ENCODE peak calls at places on chromosomes 6 and 20, in seven cellular contexts. H is endothelial cell of umbilical vein, V is transverse colon, N is body of pancreas, F is HCT116, B is testis, Y is uterus. X is an unnamed sample. For H3K9me3, the result is how much of the 10 kb centered on the place peaks cover.

GRCh38 chr20:41261260-41261659 is 56.3 kb downstream of the ZHX3 start:
- DNase-seq in H (peak), V (no peak), N (no peak), F (no peak), B (no peak), Y (no peak), X (no peak)

GRCh38 chr20:1299522-1299921 is 29.4 kb downstream of the SDCBP2 start:
- DNase-seq in H (no peak), V (no peak), N (no peak), F (peak), B (no peak), Y (no peak), X (no peak)

GRCh38 chr20:58622671-58623578 is 28.2 kb upstream of the STX16 start:
- DNase-seq in H (no peak), V (no peak), N (no peak), F (no peak), B (no peak), Y (no peak), X (no peak)

GRCh38 chr20:47857142-47857993 is 72.1 kb upstream of the SULF2 start:
- DNase-seq in H (no peak), V (no peak), N (no peak), F (no peak), B (no peak), Y (peak), X (no peak)

GRCh38 chr20:5141615-5142014 is 14.8 kb downstream of the CDS2 start:
- DNase-seq in H (no peak), V (no peak), N (no peak), F (no peak), B (no peak), Y (no peak), X (no peak)

GRCh38 chr20:3251806-3252205 is 12.8 kb upstream of the SLC4A11 start:
- DNase-seq in H (no peak), V (no peak), N (no peak), F (no peak), B (peak), Y (no peak), X (no peak)

GRCh38 chr6:71537717-71538116 is 249.1 kb downstream of the OGFRL1 start:
- DNase-seq in H (no peak), V (no peak), N (no peak), F (no peak), B (no peak), Y (no peak), X (no peak)

GRCh38 chr6:143962644-143962929 is 45.5 kb downstream of the PLAGL1 start:
- DNase-seq in H (peak), V (no peak), N (no peak), F (no peak), B (peak), Y (peak), X (no peak)

GRCh38 chr20:32521780-32522524 is 63.2 kb downstream of the NOL4L start:
- DNase-seq in H (peak), V (peak), N (peak), F (peak), B (peak), Y (peak), X (no peak)

GRCh38 chr6:113457751-113458150 is 399.4 kb upstream of the MARCKS start:
- DNase-seq in H (no peak), V (no peak), N (no peak), F (no peak), B (no peak), Y (no peak), X (no peak)

GRCh38 chr20:54021446-54022235 is 48.8 kb downstream of the BCAS1 start:
- DNase-seq in H (no peak), V (no peak), N (no peak), F (no peak), B (no peak), Y (no peak), X (no peak)

GRCh38 chr6:84866715-84867114 is 102.3 kb upstream of the TBX18 start:
- DNase-seq in H (no peak), V (no peak), N (no peak), F (no peak), B (no peak), Y (no peak), X (no peak)

GRCh38 chr6:36676142-36677058 is 2.1 kb upstream of the CDKN1A start:
- DNase-seq in H (peak), V (no peak), N (no peak), F (no peak), B (no peak), Y (no peak), X (no peak)

GRCh38 chr20:2873747-2874041 is 413 bp downstream of the PTPRA start:
- DNase-seq in H (peak), V (peak), N (peak), F (no peak), B (peak), Y (peak), X (no peak)

GRCh38 chr6:160121558-160121957 is at the start of gene SLC22A1:
- DNase-seq in H (no peak), V (no peak), N (no peak), F (no peak), B (no peak), Y (no peak), X (no peak)

GRCh38 chr6:56902551-56903464 is 52.1 kb upstream of the BEND6 start:
- DNase-seq in H (peak), V (no peak), N (no peak), F (no peak), B (peak), Y (peak), X (no peak)

GRCh38 chr6:3849681-3850450 is 693 bp downstream of the FAM50B start:
- DNase-seq in H (peak), V (peak), N (peak), F (no peak), B (peak), Y (peak), X (no peak)

GRCh38 chr6:27505209-27506027 is 32.5 kb upstream of the ZNF184 start:
- DNase-seq in H (peak), V (peak), N (peak), F (peak), B (peak), Y (peak), X (no peak)

GRCh38 chr20:57313230-57313629 is 16.4 kb upstream of the SPO11 start:
- DNase-seq in H (no peak), V (no peak), N (no peak), F (no peak), B (no peak), Y (no peak), X (no peak)

GRCh38 chr6:169966312-169967181 is 215.1 kb downstream of the ERMARD start:
- DNase-seq in H (no peak), V (peak), N (no peak), F (no peak), B (no peak), Y (no peak), X (peak)

DNA sequence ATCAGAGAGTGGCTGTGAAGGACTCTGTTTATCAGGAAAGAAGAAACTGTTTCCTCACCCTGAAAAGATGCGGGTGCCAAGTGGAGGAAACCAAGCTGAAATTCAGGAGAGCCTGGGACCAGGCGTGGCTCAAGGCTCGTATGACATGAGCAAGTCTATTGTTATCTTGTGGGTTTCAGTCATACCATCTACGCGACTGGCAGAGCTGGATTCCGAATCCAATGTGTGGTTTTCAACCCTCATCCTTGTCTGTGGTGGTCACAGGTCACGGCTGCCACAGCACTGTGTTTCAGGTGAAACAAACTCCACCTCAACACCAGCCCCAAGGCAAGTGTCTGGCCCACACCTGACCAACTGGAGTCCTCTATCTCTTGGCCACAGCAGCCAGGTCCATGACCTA is 9.1 kb downstream of the MC3R start:
- DNase-seq in H (no peak), V (no peak), N (no peak), F (no peak), B (no peak), Y (no peak), X (peak)
- H3K9me3 ChIP-seq in H (under half), V (under half), N (under half), F (under half), B (under half), Y (under half), X (under half)

GRCh38 chr6:41789937-41790502 is 2.5 kb downstream of the TOMM6 start:
- DNase-seq in H (no peak), V (no peak), N (no peak), F (no peak), B (no peak), Y (no peak), X (no peak)
- TF ChIP-seq POLR2A in H (no peak), V (no peak), N (no peak), F (no peak), B (no peak), Y (no peak), X (no peak)

GRCh38 chr20:46501961-46502360 is 11.4 kb downstream of the ZNF334 start:
- DNase-seq in H (no peak), V (no peak), N (no peak), F (no peak), B (no peak), Y (no peak), X (no peak)
- H3K9me3 ChIP-seq in H (under half), V (under half), N (under half), F (under half), B (under half), Y (under half), X (under half)

DNA sequence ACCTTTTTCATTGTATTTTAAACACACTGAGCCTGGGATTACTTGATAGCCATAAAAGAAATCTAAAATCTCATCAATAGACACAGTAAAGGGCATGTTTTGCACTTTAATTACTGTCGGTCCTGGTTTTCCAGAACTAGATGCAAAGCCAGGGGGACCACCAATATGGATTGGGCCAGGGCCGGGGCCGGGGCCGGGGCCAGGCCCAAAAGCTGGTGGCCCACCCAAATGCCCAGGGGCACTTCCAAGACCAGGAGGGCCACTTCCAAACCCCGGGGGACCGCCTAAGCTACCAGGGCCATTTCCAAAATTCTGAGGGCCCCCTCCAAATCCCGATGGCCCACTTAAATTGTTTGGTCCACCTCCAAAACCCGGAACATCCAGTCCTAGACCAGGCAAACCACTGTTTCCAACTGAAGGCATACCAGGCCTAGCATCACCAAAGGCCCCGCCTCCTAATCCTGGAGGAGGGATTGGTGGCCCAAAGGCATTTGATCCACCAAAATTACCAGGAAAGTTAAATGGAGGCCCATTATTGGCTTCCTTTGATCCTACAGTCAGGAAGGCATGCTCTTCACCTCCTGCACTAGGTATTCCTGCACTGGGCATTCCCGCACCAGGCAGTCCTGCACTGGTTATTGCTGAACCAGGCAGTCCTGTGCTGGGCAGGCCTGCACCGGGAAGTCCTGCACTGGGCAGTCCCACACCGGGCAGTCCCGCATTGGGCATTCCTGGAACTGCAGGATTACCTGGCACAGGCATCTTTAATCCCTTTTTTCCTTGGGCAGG is 11.9 kb downstream of the CPNE1 start:
- DNase-seq in H (no peak), V (no peak), N (no peak), F (no peak), B (no peak), Y (no peak), X (peak)
- TF ChIP-seq POLR2A in H (peak), V (no peak), N (no peak), F (no peak), B (no peak), Y (no peak), X (no peak)

GRCh38 chr6:53860511-53860910 is 65.7 kb downstream of the LRRC1 start:
- DNase-seq in H (no peak), V (no peak), N (no peak), F (no peak), B (no peak), Y (no peak), X (no peak)
- H3K9me3 ChIP-seq in H (under half), V (under half), N (under half), F (under half), B (under half), Y (under half), X (under half)

DNA sequence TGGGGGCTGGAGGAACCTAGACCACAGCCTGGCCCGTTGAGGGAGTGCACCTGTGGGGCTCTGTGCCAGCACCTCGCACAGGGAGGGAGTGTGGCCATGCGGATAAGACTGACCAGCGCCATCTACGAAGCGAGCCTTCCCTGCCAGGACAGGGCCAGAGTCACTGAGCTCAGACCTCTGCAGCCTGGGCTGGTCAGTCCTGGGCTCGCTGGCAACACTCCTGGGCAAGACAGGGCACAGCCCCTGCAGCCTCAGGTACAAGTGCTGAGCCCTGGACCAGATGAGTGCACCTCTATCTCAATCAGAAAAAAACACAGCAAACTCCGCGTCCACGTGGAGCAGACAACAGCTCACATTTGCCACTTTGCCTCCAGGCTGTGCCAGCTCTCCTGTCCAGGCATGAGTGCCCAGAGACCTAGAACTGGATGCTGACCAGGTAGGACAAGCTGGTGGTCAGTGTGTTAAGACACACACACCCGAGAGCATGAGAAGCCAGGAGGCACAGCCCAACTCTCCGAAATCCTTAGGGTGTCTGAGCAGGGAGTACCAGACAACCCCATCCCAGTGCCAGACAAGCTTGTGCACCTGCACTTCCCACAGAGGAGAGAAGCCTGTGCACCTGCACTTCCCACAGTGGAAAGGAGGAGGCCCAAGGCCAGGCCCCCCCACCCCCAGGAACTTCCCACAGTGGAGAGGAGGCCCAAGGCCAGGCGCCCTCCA is 4.9 kb downstream of the ARFRP1 start:
- DNase-seq in H (no peak), V (no peak), N (no peak), F (no peak), B (no peak), Y (peak), X (no peak)
- TF ChIP-seq POLR2A in H (no peak), V (no peak), N (no peak), F (no peak), B (no peak), Y (no peak), X (no peak)

DNA sequence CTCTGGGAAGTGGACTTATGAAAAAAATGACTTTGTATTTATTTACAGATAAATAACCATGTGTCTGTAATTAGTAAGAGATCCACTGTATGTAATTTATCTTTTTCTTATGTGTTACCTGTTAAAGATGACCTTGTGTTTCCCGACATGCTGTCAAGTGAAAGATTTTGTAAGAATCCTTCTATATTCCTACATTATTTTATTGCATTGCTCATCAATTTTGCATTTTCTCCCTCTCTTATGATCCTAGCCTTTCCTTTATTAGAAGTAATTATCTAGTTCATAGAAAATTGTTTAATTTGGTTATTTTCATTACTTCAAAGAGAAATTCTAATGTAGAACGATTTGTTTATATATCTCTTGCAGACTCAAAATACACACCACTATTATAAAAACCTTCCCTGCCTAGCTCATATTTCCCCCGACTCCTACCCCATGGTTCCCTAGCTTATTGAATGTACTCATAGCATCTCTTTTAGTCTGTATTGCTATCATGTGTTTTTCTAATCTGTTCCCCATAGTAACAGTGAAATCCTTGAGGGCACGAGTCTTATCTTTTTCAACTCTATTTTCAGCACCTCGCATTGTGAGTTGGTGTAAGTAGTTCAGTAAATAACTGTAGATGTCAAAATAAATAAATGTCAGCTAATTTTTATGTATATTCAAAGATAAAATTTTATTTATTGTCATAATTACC is 774.4 kb downstream of the HDGFL1 start:
- DNase-seq in H (no peak), V (no peak), N (no peak), F (no peak), B (no peak), Y (no peak), X (no peak)
- H3K9me3 ChIP-seq in H (under half), V (under half), N (under half), F (under half), B (under half), Y (under half), X (under half)